ENCODE peak calls at places on chromosome 4, in nine cellular contexts. D is Karpas-422, K is tibial nerve, T is keratinocyte, C is K562, L is aorta, A is osteoblast, Q is suprapubic skin, P is stomach. F is an unnamed sample.

GRCh38 chr4:45317276-45317675 is 590.9 kb upstream of the GNPDA2 start:
- DNase-seq in D (no peak), K (no peak), T (no peak), C (no peak), L (no peak), A (no peak), Q (no peak), P (no peak), F (no peak)

GRCh38 chr4:169008478-169008877 is 1.6 kb downstream of the CBR4 start:
- DNase-seq in D (no peak), K (no peak), T (no peak), C (no peak), L (no peak), A (no peak), Q (no peak), P (no peak), F (no peak)

GRCh38 chr4:39883645-39884044 is 94.1 kb downstream of the PDS5A start:
- DNase-seq in D (no peak), K (no peak), T (no peak), C (no peak), L (no peak), A (no peak), Q (no peak), P (no peak), F (no peak)

GRCh38 chr4:124144302-124144701 is 568.2 kb downstream of the ANKRD50 start:
- DNase-seq in D (no peak), K (no peak), T (no peak), C (no peak), L (no peak), A (no peak), Q (no peak), P (no peak), F (no peak)

GRCh38 chr4:39319678-39320077 is 46.5 kb downstream of the RFC1 start:
- DNase-seq in D (no peak), K (no peak), T (peak), C (no peak), L (no peak), A (no peak), Q (no peak), P (no peak), F (peak)

GRCh38 chr4:112288455-112288854 is 2.8 kb upstream of the TIFA start:
- DNase-seq in D (peak), K (no peak), T (no peak), C (no peak), L (no peak), A (no peak), Q (no peak), P (no peak), F (no peak)

GRCh38 chr4:119623025-119623424 is 5.6 kb downstream of the PDE5A start:
- DNase-seq in D (no peak), K (no peak), T (no peak), C (no peak), L (no peak), A (peak), Q (no peak), P (no peak), F (no peak)

GRCh38 chr4:77167866-77168265 is 10.9 kb downstream of the CCNG2 start:
- DNase-seq in D (no peak), K (no peak), T (no peak), C (no peak), L (no peak), A (no peak), Q (no peak), P (no peak), F (no peak)

GRCh38 chr4:128521156-128521555 is 233.5 kb upstream of the PGRMC2 start:
- DNase-seq in D (no peak), K (no peak), T (no peak), C (no peak), L (no peak), A (no peak), Q (no peak), P (no peak), F (no peak)
- H3K27ac ChIP-seq in D (no peak), K (no peak), T (no peak), C (peak), L (peak), A (peak), Q (no peak), P (no peak), F (no peak)

DNA sequence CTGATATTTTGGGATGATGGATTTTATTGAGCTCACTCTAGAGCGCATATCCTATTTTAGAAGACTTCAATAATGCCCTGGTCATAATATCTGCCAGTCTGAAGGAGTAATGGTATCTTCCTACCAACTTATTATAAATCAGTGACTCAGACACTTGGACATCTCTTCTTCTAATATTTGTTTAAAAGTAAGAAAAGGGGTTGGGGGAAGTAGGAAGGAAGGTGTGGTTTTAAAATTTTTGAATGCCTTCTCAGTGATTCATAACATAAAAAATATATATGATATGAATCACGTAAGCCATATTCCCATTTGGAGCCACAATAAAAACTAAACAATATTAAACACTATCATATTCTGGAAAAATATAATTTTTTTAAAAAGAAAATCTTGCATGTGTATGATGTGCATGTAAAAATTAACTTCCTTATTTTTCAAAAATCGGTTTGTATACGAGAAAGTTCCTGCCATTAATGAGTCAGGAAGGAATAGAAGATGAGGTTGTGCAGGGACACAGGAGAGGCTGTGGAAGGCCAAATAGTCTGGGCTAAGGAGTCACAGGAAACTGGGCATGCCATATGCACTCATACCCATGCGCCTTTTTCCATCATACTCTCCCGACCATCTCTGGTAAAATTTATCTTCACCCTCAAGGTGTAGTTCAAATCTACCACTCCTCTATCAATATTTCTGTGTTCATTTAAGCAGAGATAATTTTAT is 286.5 kb downstream of the EPHA5 start:
- DNase-seq in D (no peak), K (no peak), T (peak), C (no peak), L (no peak), A (no peak), Q (no peak), P (no peak), F (no peak)
- H3K27ac ChIP-seq in D (no peak), K (no peak), T (no peak), C (no peak), L (no peak), A (peak), Q (no peak), P (no peak), F (no peak)

GRCh38 chr4:67651536-67651935 is 49.4 kb downstream of the UBA6 start:
- DNase-seq in D (no peak), K (no peak), T (no peak), C (no peak), L (no peak), A (no peak), Q (no peak), P (no peak), F (no peak)
- H3K27ac ChIP-seq in D (no peak), K (no peak), T (no peak), C (no peak), L (no peak), A (no peak), Q (no peak), P (no peak), F (no peak)

GRCh38 chr4:101600287-101600686 is 190.2 kb upstream of the BANK1 start:
- DNase-seq in D (no peak), K (no peak), T (no peak), C (no peak), L (no peak), A (no peak), Q (no peak), P (no peak), F (no peak)
- H3K27ac ChIP-seq in D (no peak), K (no peak), T (peak), C (no peak), L (no peak), A (no peak), Q (no peak), P (no peak), F (no peak)

DNA sequence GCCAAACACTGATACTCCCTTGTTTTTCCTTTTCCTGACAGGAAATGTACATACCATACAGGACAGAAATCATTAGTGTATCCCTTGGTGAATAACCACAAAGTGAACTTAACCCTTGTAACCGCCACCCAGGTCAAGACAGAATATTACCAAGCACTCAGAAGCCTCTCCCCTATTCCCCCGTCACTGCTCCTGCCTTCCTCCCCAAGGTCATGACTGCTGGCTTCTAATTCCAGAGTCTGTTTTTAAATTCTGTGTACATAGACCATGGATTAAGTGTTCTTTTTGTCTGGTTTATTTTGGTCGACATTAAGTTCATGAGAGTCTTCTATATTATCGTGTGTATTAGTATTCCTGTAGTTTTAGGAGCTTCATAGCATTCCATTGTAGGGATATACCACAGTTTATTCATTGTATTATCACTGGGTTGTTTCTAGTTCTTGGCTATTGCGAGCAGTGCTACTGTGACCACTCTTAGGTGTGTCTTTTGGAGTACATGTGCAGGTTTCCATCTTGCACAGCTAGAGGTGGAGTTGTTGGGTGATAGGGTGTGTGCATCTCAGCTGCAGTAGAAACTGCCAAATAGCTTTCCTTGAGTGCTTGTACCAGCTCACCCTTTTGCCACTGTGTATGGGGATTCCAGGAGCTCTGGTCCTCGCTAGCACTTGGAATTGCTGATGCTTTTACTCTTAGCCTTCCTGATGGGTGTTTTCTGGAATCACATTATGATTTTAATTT is 37.9 kb downstream of the HTT start:
- DNase-seq in D (peak), K (no peak), T (no peak), C (no peak), L (no peak), A (no peak), Q (no peak), P (no peak), F (no peak)
- H3K27ac ChIP-seq in D (no peak), K (peak), T (no peak), C (no peak), L (no peak), A (peak), Q (no peak), P (no peak), F (peak)

GRCh38 chr4:106687026-106687425 is 318.4 kb upstream of the GIMD1 start:
- DNase-seq in D (no peak), K (no peak), T (no peak), C (no peak), L (no peak), A (no peak), Q (no peak), P (no peak), F (no peak)
- H3K27ac ChIP-seq in D (no peak), K (no peak), T (no peak), C (no peak), L (no peak), A (no peak), Q (no peak), P (no peak), F (no peak)

DNA sequence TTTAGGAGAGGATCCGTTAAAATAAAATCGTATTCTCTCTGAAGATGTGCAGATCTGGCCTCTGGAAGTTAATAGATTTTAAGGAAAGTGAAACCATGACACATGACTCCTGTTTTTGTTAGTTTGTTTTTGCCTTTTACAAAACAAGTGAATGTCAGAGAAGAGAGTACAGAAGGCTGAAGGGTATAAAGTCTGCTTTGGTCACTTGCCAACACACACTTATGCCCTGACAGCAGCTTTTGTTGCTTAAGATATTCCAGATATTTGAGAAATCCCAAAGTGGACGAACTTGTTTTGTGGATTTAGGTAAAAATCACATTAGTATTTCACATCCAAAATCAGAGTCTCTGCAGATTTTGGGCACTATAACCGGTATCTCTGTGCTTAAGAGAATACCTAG is 192.4 kb upstream of the RASGEF1B start:
- DNase-seq in D (no peak), K (no peak), T (no peak), C (no peak), L (no peak), A (no peak), Q (no peak), P (no peak), F (no peak)
- H3K27ac ChIP-seq in D (no peak), K (peak), T (no peak), C (no peak), L (no peak), A (no peak), Q (no peak), P (no peak), F (peak)

DNA sequence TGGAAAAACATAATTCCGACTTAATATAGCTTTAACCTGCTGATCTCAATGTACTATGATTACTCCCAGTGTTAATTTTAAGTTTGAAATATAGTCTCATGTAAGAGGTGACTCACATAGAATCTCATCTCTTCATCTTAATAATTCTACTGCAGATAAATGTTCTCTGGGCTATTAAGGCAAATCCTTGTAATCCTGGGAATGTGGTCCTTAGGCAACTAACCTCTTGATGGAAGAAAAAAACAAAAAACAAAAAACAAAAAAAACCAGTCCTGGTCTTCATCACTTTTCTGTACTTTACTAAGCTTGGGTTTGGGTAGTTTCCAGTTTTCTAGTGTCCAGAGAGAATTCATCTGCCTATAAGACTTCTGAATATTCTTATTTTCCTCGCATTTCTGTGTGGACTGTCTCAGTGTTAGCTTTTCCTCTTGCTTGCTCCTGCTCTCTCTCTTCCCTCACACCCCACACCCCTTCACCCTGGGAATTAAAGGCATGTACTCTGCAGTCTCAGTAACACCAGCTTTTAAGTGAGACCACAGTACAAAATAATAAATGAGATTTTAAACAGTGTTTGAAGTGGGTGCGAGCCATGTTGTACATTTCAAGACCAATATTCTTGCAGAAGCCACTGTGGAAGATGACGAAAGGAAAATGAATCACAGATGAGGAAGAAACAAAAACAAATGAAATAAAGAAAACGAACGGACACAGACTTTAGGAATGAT is 51.7 kb downstream of the HAND2 start:
- DNase-seq in D (no peak), K (no peak), T (no peak), C (no peak), L (no peak), A (no peak), Q (no peak), P (no peak), F (no peak)
- H3K27ac ChIP-seq in D (no peak), K (peak), T (no peak), C (no peak), L (peak), A (peak), Q (no peak), P (no peak), F (no peak)

DNA sequence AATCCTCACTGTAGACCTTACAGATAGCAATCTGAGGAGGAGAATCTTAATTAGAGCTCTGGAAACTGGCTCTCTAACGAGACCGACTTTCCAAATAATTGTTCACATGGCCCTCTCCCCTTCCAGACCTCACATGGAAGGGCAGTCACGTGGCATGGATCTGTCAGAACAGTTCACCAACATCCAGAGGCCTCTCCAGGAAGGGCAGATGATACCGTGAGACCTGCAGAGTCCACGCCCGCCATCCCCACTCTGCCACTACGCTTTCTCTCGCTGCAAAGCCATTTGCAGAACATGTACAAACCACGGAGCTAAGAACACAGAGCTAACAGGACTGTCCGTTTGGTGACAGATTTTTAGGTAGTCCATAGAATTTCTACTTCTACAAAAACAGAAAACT is 20.7 kb downstream of the FAT1 start:
- DNase-seq in D (no peak), K (no peak), T (no peak), C (no peak), L (no peak), A (no peak), Q (no peak), P (no peak), F (no peak)
- H3K27ac ChIP-seq in D (no peak), K (peak), T (no peak), C (no peak), L (peak), A (peak), Q (no peak), P (no peak), F (no peak)

GRCh38 chr4:104494161-104494560 is 533 bp downstream of the CXXC4 start:
- DNase-seq in D (no peak), K (no peak), T (no peak), C (no peak), L (no peak), A (peak), Q (no peak), P (no peak), F (no peak)
- H3K27ac ChIP-seq in D (no peak), K (peak), T (no peak), C (no peak), L (no peak), A (no peak), Q (no peak), P (no peak), F (peak)

F was measured in upper lobe of left lung.